ENCODE peak calls at places on chromosomes 1 and 21, in nine cellular contexts. J is neural progenitor cell, Q is MM.1S, G is HCT116, L is GM23248, P is PC-3, C is OCI-LY7, X is SK-N-SH, W is GM23338. M is an unnamed sample.
A peak's percentile ranks its signal among the peaks of the same experiment; 100 is the strongest.

GRCh38 chr21:29133796-29134195 is 3.4 kb downstream of the MAP3K7CL start:
- DNase-seq in J (peak; percentile 22), Q (no peak), G (no peak), L (no peak), P (no peak), C (no peak), X (no peak), W (peak; percentile 9), M (no peak)

GRCh38 chr1:74964508-74964907 is 169.7 kb upstream of the LHX8 start:
- DNase-seq in J (no peak), Q (no peak), G (no peak), L (peak; percentile 8), P (peak; percentile 3), C (no peak), X (peak; percentile 56), W (no peak), M (peak; percentile 75)

GRCh38 chr1:112990271-112990670 is 34.3 kb upstream of the SLC16A1 start:
- DNase-seq in J (no peak), Q (no peak), G (no peak), L (no peak), P (no peak), C (no peak), X (no peak), W (no peak), M (no peak)

GRCh38 chr1:113654883-113655282 is 104.4 kb downstream of the PHTF1 start:
- DNase-seq in J (no peak), Q (no peak), G (no peak), L (no peak), P (no peak), C (no peak), X (peak; percentile 44), W (no peak), M (no peak)

GRCh38 chr1:12204140-12204539 is 25.7 kb upstream of the VPS13D start:
- DNase-seq in J (no peak), Q (no peak), G (no peak), L (no peak), P (no peak), C (peak; percentile 35), X (no peak), W (no peak), M (no peak)

GRCh38 chr1:206899717-206900116 is 2.5 kb downstream of the IL24 start:
- DNase-seq in J (no peak), Q (no peak), G (no peak), L (no peak), P (no peak), C (no peak), X (no peak), W (no peak), M (no peak)

GRCh38 chr1:226650236-226650841 is 88.7 kb downstream of the ITPKB start:
- DNase-seq in J (peak; percentile 69), Q (no peak), G (no peak), L (no peak), P (no peak), C (peak; percentile 43), X (no peak), W (peak; percentile 70), M (no peak)

GRCh38 chr1:42933610-42934009 is 25.1 kb downstream of the SLC2A1 start:
- DNase-seq in J (no peak), Q (no peak), G (no peak), L (no peak), P (no peak), C (no peak), X (no peak), W (no peak), M (no peak)

GRCh38 chr1:181061891-181062777 is 26.4 kb upstream of the IER5 start:
- DNase-seq in J (no peak), Q (peak; percentile 24), G (no peak), L (peak; percentile 10), P (no peak), C (peak; percentile 38), X (no peak), W (no peak), M (no peak)

GRCh38 chr1:192732787-192733186 is 76.1 kb upstream of the RGS2 start:
- DNase-seq in J (no peak), Q (peak; percentile 36), G (peak; percentile 28), L (no peak), P (peak; percentile 25), C (peak; percentile 58), X (peak; percentile 8), W (peak; percentile 55), M (no peak)

GRCh38 chr1:226882631-226883409 is 12.4 kb downstream of the PSEN2 start:
- DNase-seq in J (no peak), Q (peak; percentile 98), G (no peak), L (peak; percentile 45), P (peak; percentile 72), C (peak; percentile 72), X (no peak), W (no peak), M (peak; percentile 27)

GRCh38 chr1:93042134-93042821 is 36.8 kb upstream of the MTF2 start:
- DNase-seq in J (no peak), Q (peak; percentile 86), G (no peak), L (no peak), P (no peak), C (peak; percentile 43), X (no peak), W (no peak), M (peak; percentile 13)

GRCh38 chr21:18522181-18522771 is 118.7 kb upstream of the TMPRSS15 start:
- DNase-seq in J (peak; percentile 16), Q (peak; percentile 31), G (no peak), L (no peak), P (peak; percentile 9), C (no peak), X (no peak), W (peak; percentile 19), M (peak; percentile 31)

GRCh38 chr1:152654110-152654509 is 9.1 kb upstream of the LCE2D start:
- DNase-seq in J (peak; percentile 1), Q (peak; percentile 81), G (peak; percentile 32), L (peak; percentile 74), P (peak; percentile 84), C (peak; percentile 55), X (peak; percentile 49), W (peak; percentile 91), M (no peak)

GRCh38 chr1:95195046-95195445 is 39.0 kb upstream of the RWDD3 start:
- DNase-seq in J (no peak), Q (no peak), G (no peak), L (no peak), P (no peak), C (no peak), X (no peak), W (no peak), M (no peak)
- TF ChIP-seq EZH2phosphoT487 in J (no peak), Q (no peak), G (no peak), L (no peak), P (no peak), C (no peak), X (no peak), W (no peak), M (no peak)

GRCh38 chr1:158830074-158830677 is 975 bp upstream of the MNDA start:
- DNase-seq in J (no peak), Q (peak; percentile 70), G (no peak), L (no peak), P (no peak), C (no peak), X (no peak), W (no peak), M (no peak)

GRCh38 chr1:158836038-158836437 is 4.9 kb downstream of the MNDA start:
- DNase-seq in J (no peak), Q (no peak), G (no peak), L (no peak), P (no peak), C (no peak), X (no peak), W (no peak), M (no peak)

GRCh38 chr1:158830904-158831507 is at the start of gene MNDA:
- DNase-seq in J (no peak), Q (peak; percentile 31), G (no peak), L (no peak), P (no peak), C (peak; percentile 16), X (no peak), W (no peak), M (no peak)

GRCh38 chr1:158838660-158839059 is 7.5 kb downstream of the MNDA start:
- DNase-seq in J (no peak), Q (no peak), G (no peak), L (no peak), P (no peak), C (no peak), X (no peak), W (no peak), M (no peak)

DNA sequence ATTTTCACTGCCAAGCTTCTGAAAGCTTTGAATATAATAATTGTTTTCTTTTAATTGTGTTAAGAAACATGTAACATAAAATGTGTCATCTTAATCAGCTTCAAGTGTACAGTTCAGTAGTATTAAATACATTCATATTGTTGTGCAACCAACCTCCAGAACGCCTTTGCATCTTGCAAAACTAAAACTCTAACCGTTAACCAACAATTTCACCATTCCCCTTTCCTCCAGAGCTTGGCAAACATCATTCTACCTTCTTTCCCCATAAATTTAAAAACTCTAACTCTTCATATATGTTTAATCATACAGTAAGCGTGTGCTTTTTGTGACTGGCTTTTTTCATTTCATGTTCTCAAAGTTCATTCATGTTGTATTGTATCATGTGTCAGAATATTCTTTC is 2.1 kb downstream of the MNDA start:
- DNase-seq in J (no peak), Q (no peak), G (no peak), L (no peak), P (no peak), C (no peak), X (no peak), W (no peak), M (no peak)
- H3K4me2 ChIP-seq in J (no peak overlapping the region), Q (no peak overlapping the region), G (no peak overlapping the region), L (no peak overlapping the region), P (no peak overlapping the region), C (no peak overlapping the region), X (no peak overlapping the region), W (no peak overlapping the region), M (no peak overlapping the region)

GRCh38 chr1:209646558-209646957 is 5.7 kb downstream of the LAMB3 start:
- DNase-seq in J (peak; percentile 33), Q (no peak), G (no peak), L (peak; percentile 49), P (peak; percentile 56), C (no peak), X (no peak), W (peak; percentile 59), M (no peak)
- H3K4me1 ChIP-seq in J (no peaks in the 10 kb centered on the region), Q (peaks cover 20% of the 10 kb centered on the region), G (peaks cover 43% of the 10 kb centered on the region), L (peaks cover 34% of the 10 kb centered on the region), P (peaks cover 71% of the 10 kb centered on the region), C (no peaks in the 10 kb centered on the region), X (peaks cover 69% of the 10 kb centered on the region), W (no peaks in the 10 kb centered on the region), M (peaks cover 55% of the 10 kb centered on the region)

GRCh38 chr1:4463631-4464030 is 190.8 kb upstream of the AJAP1 start:
- DNase-seq in J (no peak), Q (no peak), G (no peak), L (no peak), P (no peak), C (no peak), X (no peak), W (no peak), M (no peak)

GRCh38 chr1:4467241-4467640 is 187.2 kb upstream of the AJAP1 start:
- DNase-seq in J (no peak), Q (no peak), G (no peak), L (no peak), P (no peak), C (no peak), X (no peak), W (no peak), M (no peak)

GRCh38 chr1:4462831-4463484 is 191.5 kb upstream of the AJAP1 start:
- DNase-seq in J (no peak), Q (no peak), G (no peak), L (no peak), P (no peak), C (no peak), X (no peak), W (no peak), M (no peak)

GRCh38 chr1:4461726-4462290 is 192.6 kb upstream of the AJAP1 start:
- DNase-seq in J (no peak), Q (no peak), G (no peak), L (no peak), P (no peak), C (no peak), X (no peak), W (no peak), M (no peak)

GRCh38 chr1:4464478-4464877 is 189.9 kb upstream of the AJAP1 start:
- DNase-seq in J (no peak), Q (no peak), G (no peak), L (no peak), P (no peak), C (no peak), X (no peak), W (no peak), M (no peak)
- TF ChIP-seq EZH2phosphoT487 in J (no peak), Q (no peak), G (no peak), L (no peak), P (no peak), C (no peak), X (no peak), W (no peak), M (no peak)

M was measured in hepatocyte.